ENCODE peak calls at places on chromosomes 1 and 21, in seven cellular contexts. H is kidney tubule cell; Z is gastrocnemius medialis; A is activated CD4-positive, alpha-beta T cell treated with anti-CD3 and anti-CD28 coated beads, Interleukin-2, amount 50 U/mL, for 1 hour; N is amniotic epithelial cell; B is NCI-H1092 treated with DMSO at 0.1 percent for 48 hours; M is breast epithelium. U is an unnamed sample.

GRCh38 chr1:214102907-214103306 is 115.1 kb downstream of the PROX1 start:
- DNase-seq in B (no peak), H (peak), A (no peak), N (peak), M (no peak), Z (no peak), U (no peak)

GRCh38 chr1:16181887-16182719 is 26.2 kb upstream of the EPHA2 start:
- DNase-seq in B (no peak), N (peak), A (no peak), M (peak), Z (peak), H (peak), U (no peak)

GRCh38 chr1:84031928-84032327 is 33.0 kb upstream of the TTLL7 start:
- DNase-seq in Z (no peak), M (no peak), H (no peak), B (no peak), A (no peak), N (no peak), U (no peak)

GRCh38 chr1:150813028-150813707 is 5.1 kb upstream of the CTSK start:
- DNase-seq in Z (peak), B (peak), N (peak), A (peak), M (peak), H (peak), U (no peak)

GRCh38 chr1:228407118-228408040 is 744 bp upstream of the TRIM11 start:
- DNase-seq in H (no peak), A (no peak), M (no peak), N (no peak), Z (peak), B (no peak), U (no peak)

GRCh38 chr1:15100369-15101111 is 53.0 kb upstream of the TMEM51 start:
- DNase-seq in A (peak), M (no peak), H (peak), Z (no peak), B (peak), N (peak), U (peak)

GRCh38 chr1:223153177-223154119 is 10.4 kb upstream of the TLR5 start:
- DNase-seq in A (no peak), N (peak), Z (no peak), M (no peak), B (no peak), H (peak), U (peak)

GRCh38 chr1:156214024-156214748 is 1.4 kb downstream of the PMF1 start:
- DNase-seq in N (peak), M (no peak), B (no peak), A (no peak), H (peak), Z (no peak), U (no peak)

GRCh38 chr1:8477199-8477982 is 159.5 kb downstream of the SLC45A1 start:
- DNase-seq in N (peak), H (peak), M (no peak), B (no peak), A (no peak), Z (no peak), U (no peak)

GRCh38 chr1:32761253-32761877 is 55.8 kb downstream of the YARS1 start:
- DNase-seq in B (peak), A (no peak), H (peak), M (peak), Z (no peak), N (peak), U (no peak)

GRCh38 chr1:231020816-231021215 is 19.2 kb downstream of the FAM89A start:
- DNase-seq in H (no peak), N (peak), B (no peak), A (no peak), M (no peak), Z (no peak), U (no peak)

GRCh38 chr1:29122987-29123870 is 474 bp downstream of the TMEM200B start:
- DNase-seq in H (peak), Z (no peak), B (no peak), M (no peak), A (peak), N (peak), U (no peak)

GRCh38 chr1:52919051-52919719 is 2.4 kb downstream of the ECHDC2 start:
- DNase-seq in A (no peak), H (peak), B (no peak), N (peak), Z (no peak), M (no peak), U (no peak)

GRCh38 chr21:39317134-39318090 is 4.0 kb upstream of the BRWD1 start:
- DNase-seq in Z (no peak), N (peak), B (no peak), A (no peak), H (no peak), M (no peak), U (no peak)

GRCh38 chr1:27554777-27555699 is 48.9 kb downstream of the AHDC1 start:
- DNase-seq in A (no peak), B (no peak), M (no peak), N (no peak), H (no peak), Z (peak), U (no peak)

GRCh38 chr1:158674302-158674701 is 12.2 kb downstream of the SPTA1 start:
- DNase-seq in B (no peak), Z (no peak), N (no peak), H (no peak), A (no peak), M (no peak), U (no peak)

GRCh38 chr1:150971583-150972416 is 2.8 kb downstream of the CERS2 start:
- DNase-seq in M (no peak), H (peak), N (no peak), Z (no peak), B (no peak), A (no peak), U (peak)

GRCh38 chr1:81410351-81410750 is 390.4 kb upstream of the ADGRL2 start:
- DNase-seq in A (no peak), M (no peak), N (no peak), B (no peak), H (no peak), Z (no peak), U (no peak)

GRCh38 chr1:24277420-24278169 is 41.6 kb upstream of the GRHL3 start:
- DNase-seq in A (no peak), Z (no peak), M (no peak), H (peak), N (peak), B (no peak), U (no peak)

GRCh38 chr21:37128069-37128468 is 55.0 kb downstream of the TTC3 start:
- DNase-seq in B (no peak), M (peak), A (no peak), H (no peak), Z (no peak), N (no peak), U (no peak)

GRCh38 chr1:30329263-30329753 is 394.1 kb downstream of the MATN1 start:
- DNase-seq in A (no peak), Z (no peak), M (no peak), B (no peak), N (no peak), H (no peak), U (no peak)

GRCh38 chr1:204601979-204602653 is 83.4 kb downstream of the LRRN2 start:
- DNase-seq in B (no peak), H (no peak), Z (no peak), A (no peak), N (no peak), M (no peak), U (no peak)

GRCh38 chr1:197268012-197268411 is at the start of gene CRB1:
- DNase-seq in M (no peak), N (no peak), A (no peak), Z (no peak), B (peak), H (no peak), U (no peak)

U was measured in substantia nigra.